ENCODE peak calls at places on chromosome 18, in nine cellular contexts. Z is GM04503; K is ovary; P is aorta; X is Ammon's horn; F is activated CD8-positive, alpha-beta memory T cell treated with anti-CD3 and anti-CD28 coated beads, Interleukin-2, amount 50 U/mL, for 48 hours; J is non-pigmented ciliary epithelial cell; O is activated T-cell treated with anti-CD3 and anti-CD28 coated beads, Interleukin-2, amount 50 U/mL, for 48 hours; A is hypothalamus. S is an unnamed sample.

GRCh38 chr18:31610841-31611240 is 19.2 kb downstream of the TTR start:
- DNase-seq in P (no peak), O (no peak), F (no peak), J (no peak), X (no peak), K (no peak), A (no peak), Z (no peak), S (peak)

GRCh38 chr18:2146092-2146491 is 425.2 kb downstream of the METTL4 start:
- DNase-seq in X (no peak), K (no peak), Z (no peak), O (no peak), P (no peak), A (no peak), F (no peak), J (no peak), S (no peak)

GRCh38 chr18:47248610-47249343 is 2.7 kb downstream of the SKOR2 start:
- DNase-seq in X (no peak), J (no peak), O (peak), A (no peak), Z (no peak), P (no peak), K (no peak), F (no peak), S (no peak)

GRCh38 chr18:9814431-9814830 is 71.3 kb upstream of the TXNDC2 start:
- DNase-seq in O (no peak), X (no peak), K (no peak), A (no peak), F (no peak), P (no peak), J (peak), Z (peak), S (no peak)

GRCh38 chr18:37348729-37349128 is 216.9 kb downstream of the CELF4 start:
- DNase-seq in J (no peak), P (no peak), K (no peak), Z (no peak), A (no peak), O (no peak), F (no peak), X (no peak), S (no peak)

GRCh38 chr18:13136689-13137040 is 81.9 kb upstream of the LDLRAD4 start:
- DNase-seq in X (no peak), Z (no peak), O (no peak), P (peak), A (no peak), J (no peak), F (peak), K (peak), S (no peak)

GRCh38 chr18:10140461-10140911 is 226.7 kb downstream of the VAPA start:
- DNase-seq in O (no peak), K (no peak), A (no peak), X (peak), J (no peak), P (no peak), F (no peak), Z (no peak), S (no peak)

GRCh38 chr18:45197526-45197970 is 417.7 kb upstream of the SLC14A2 start:
- DNase-seq in A (no peak), F (no peak), K (no peak), P (no peak), O (peak), X (peak), J (peak), Z (no peak), S (no peak)

GRCh38 chr18:11040823-11041712 is 108.3 kb downstream of the PIEZO2 start:
- DNase-seq in O (no peak), Z (no peak), K (no peak), A (no peak), F (no peak), P (no peak), J (no peak), X (peak), S (peak)

GRCh38 chr18:12750708-12751502 is 48.1 kb downstream of the PSMG2 start:
- DNase-seq in P (no peak), K (no peak), A (no peak), O (no peak), F (no peak), Z (no peak), J (no peak), X (no peak), S (no peak)

GRCh38 chr18:63016270-63016669 is 300.9 kb downstream of the PHLPP1 start:
- DNase-seq in O (peak), A (no peak), J (peak), K (no peak), Z (peak), F (no peak), X (peak), P (no peak), S (peak)

GRCh38 chr18:58639237-58639636 is 10.3 kb upstream of the ALPK2 start:
- DNase-seq in K (no peak), Z (no peak), F (no peak), P (no peak), O (no peak), X (no peak), A (no peak), J (no peak), S (no peak)

GRCh38 chr18:65897292-65897691 is 146.5 kb downstream of the CDH7 start:
- DNase-seq in A (no peak), P (no peak), J (no peak), X (no peak), O (no peak), F (no peak), Z (no peak), K (no peak), S (no peak)

GRCh38 chr18:54950221-54950620 is 9.0 kb downstream of the CCDC68 start:
- DNase-seq in A (no peak), K (no peak), Z (no peak), X (no peak), J (no peak), O (no peak), F (no peak), P (no peak), S (no peak)

GRCh38 chr18:48073231-48073930 is 142.9 kb upstream of the SMAD2 start:
- DNase-seq in J (no peak), X (no peak), Z (no peak), A (no peak), O (no peak), F (no peak), P (no peak), K (peak), S (no peak)